ENCODE peak calls at places on chromosomes 4 and X, in nine cellular contexts. O, K, U, F, D, T, P, E and X are unnamed samples.

GRCh38 chr4:86775061-86775460 is 74.1 kb downstream of the SLC10A6 start:
- DNase-seq in O (no peak), K (no peak), U (peak; percentile 22), F (no peak), D (no peak), T (no peak), P (no peak), E (no peak), X (no peak)

GRCh38 chr4:71771613-71772012 is 12.3 kb downstream of the GC start:
- DNase-seq in O (no peak), K (no peak), U (no peak), F (no peak), D (no peak), T (no peak), P (no peak), E (no peak), X (no peak)

GRCh38 chr4:104421576-104421975 is 73.1 kb downstream of the CXXC4 start:
- DNase-seq in O (no peak), K (no peak), U (no peak), F (no peak), D (no peak), T (no peak), P (no peak), E (no peak), X (no peak)

GRCh38 chr4:159395693-159396092 is 292.8 kb downstream of the RAPGEF2 start:
- DNase-seq in O (no peak), K (no peak), U (peak; percentile 15), F (no peak), D (peak; percentile 26), T (no peak), P (no peak), E (no peak), X (no peak)

GRCh38 chr4:20252656-20253271 is 1.1 kb downstream of the SLIT2 start:
- DNase-seq in O (no peak), K (peak; percentile 23), U (peak; percentile 43), F (peak; percentile 32), D (no peak), T (peak; percentile 23), P (peak; percentile 46), E (peak; percentile 37), X (peak; percentile 22)

GRCh38 chrX:107551546-107551945 is 76.8 kb upstream of the PRPS1 start:
- DNase-seq in O (no peak), K (no peak), U (no peak), F (no peak), D (no peak), T (no peak), P (peak; percentile 87), E (no peak), X (peak; percentile 11)

GRCh38 chr4:82833696-82834313 is 35.2 kb upstream of the SCD5 start:
- DNase-seq in O (no peak), K (no peak), U (peak; percentile 76), F (no peak), D (peak; percentile 84), T (peak; percentile 41), P (no peak), E (no peak), X (no peak)

GRCh38 chr4:73213917-73214663 is 44.5 kb downstream of the ANKRD17 start:
- DNase-seq in O (no peak), K (no peak), U (peak; percentile 19), F (no peak), D (peak; percentile 39), T (no peak), P (no peak), E (no peak), X (no peak)

GRCh38 chrX:47483310-47484268 is 567 bp upstream of the ZNF41 start:
- DNase-seq in O (no peak), K (peak; percentile 12), U (peak; percentile 31), F (peak; percentile 49), D (no peak), T (no peak), P (peak; percentile 17), E (no peak), X (peak; percentile 14)

GRCh38 chrX:110125435-110125834 is 122.5 kb downstream of the TMEM164 start:
- DNase-seq in O (no peak), K (peak; percentile 9), U (no peak), F (no peak), D (no peak), T (no peak), P (peak; percentile 44), E (no peak), X (no peak)

GRCh38 chrX:44260609-44261008 is 82.9 kb downstream of the EFHC2 start:
- DNase-seq in O (no peak), K (no peak), U (no peak), F (no peak), D (no peak), T (no peak), P (no peak), E (no peak), X (no peak)

GRCh38 chrX:13647709-13648212 is 5.2 kb upstream of the TCEANC start:
- DNase-seq in O (peak; percentile 27), K (no peak), U (no peak), F (peak; percentile 66), D (no peak), T (peak; percentile 13), P (peak; percentile 18), E (peak; percentile 58), X (peak; percentile 34)

GRCh38 chrX:151031365-151031975 is 48.3 kb downstream of the HMGB3 start:
- DNase-seq in O (no peak), K (no peak), U (no peak), F (no peak), D (peak; percentile 50), T (no peak), P (no peak), E (no peak), X (no peak)

GRCh38 chr4:149161247-149161646 is 654.4 kb downstream of the IQCM start:
- DNase-seq in O (no peak), K (no peak), U (peak; percentile 94), F (no peak), D (peak; percentile 57), T (no peak), P (no peak), E (no peak), X (no peak)

GRCh38 chr4:48337726-48338125 is 3.6 kb upstream of the SLAIN2 start:
- DNase-seq in O (no peak), K (no peak), U (no peak), F (no peak), D (peak; percentile 98), T (no peak), P (no peak), E (no peak), X (no peak)

GRCh38 chr4:99708551-99708950 is 50.9 kb upstream of the C4orf54 start:
- DNase-seq in O (no peak), K (no peak), U (no peak), F (no peak), D (peak; percentile 38), T (no peak), P (no peak), E (no peak), X (no peak)

GRCh38 chr4:150010525-150011126 is 67.6 kb upstream of the DCLK2 start:
- DNase-seq in O (no peak), K (peak; percentile 37), U (peak; percentile 75), F (no peak), D (peak; percentile 61), T (peak; percentile 56), P (peak; percentile 59), E (peak; percentile 74), X (peak; percentile 66)

GRCh38 chrX:97367149-97367548 is 483.4 kb downstream of the RPA4 start:
- DNase-seq in O (no peak), K (no peak), U (peak; percentile 63), F (no peak), D (peak; percentile 1), T (no peak), P (no peak), E (no peak), X (no peak)

GRCh38 chrX:147957291-147957690 is 23.8 kb upstream of the FMR1NB start:
- DNase-seq in O (no peak), K (no peak), U (no peak), F (no peak), D (peak; percentile 52), T (no peak), P (no peak), E (no peak), X (no peak)

GRCh38 chrX:56113785-56114436 is 118.2 kb upstream of the KLF8 start:
- DNase-seq in O (no peak), K (no peak), U (no peak), F (no peak), D (peak; percentile 19), T (no peak), P (no peak), E (no peak), X (no peak)

GRCh38 chr4:23161787-23162186 is 469.1 kb downstream of the GBA3 start:
- DNase-seq in O (no peak), K (no peak), U (no peak), F (no peak), D (no peak), T (no peak), P (no peak), E (no peak), X (no peak)

GRCh38 chr4:183443609-183444148 is 757 bp upstream of the CDKN2AIP start:
- DNase-seq in O (peak; percentile 24), K (peak; percentile 63), U (peak; percentile 61), F (no peak), D (peak; percentile 36), T (peak; percentile 35), P (no peak), E (no peak), X (peak; percentile 67)

GRCh38 chr4:21452931-21453330 is 495.6 kb downstream of the KCNIP4 start:
- DNase-seq in O (no peak), K (no peak), U (no peak), F (no peak), D (peak; percentile 20), T (no peak), P (no peak), E (no peak), X (no peak)

GRCh38 chr4:88938138-88938537 is 118.8 kb downstream of the FAM13A start:
- DNase-seq in O (no peak), K (no peak), U (peak; percentile 94), F (no peak), D (peak; percentile 99), T (no peak), P (peak; percentile 40), E (no peak), X (no peak)

GRCh38 chr4:25212822-25213221 is 21.0 kb upstream of the PI4K2B start:
- DNase-seq in O (no peak), K (no peak), U (no peak), F (no peak), D (no peak), T (no peak), P (no peak), E (no peak), X (no peak)

GRCh38 chr4:139617702-139618490 is 47.7 kb upstream of the MGST2 start:
- DNase-seq in O (no peak), K (no peak), U (no peak), F (no peak), D (no peak), T (no peak), P (no peak), E (no peak), X (peak; percentile 3)

GRCh38 chr4:5734841-5735240 is 23.8 kb downstream of the EVC start:
- DNase-seq in O (no peak), K (no peak), U (no peak), F (peak; percentile 69), D (no peak), T (no peak), P (no peak), E (no peak), X (no peak)

GRCh38 chr4:110287130-110287529 is 88.7 kb upstream of the ELOVL6 start:
- DNase-seq in O (no peak), K (no peak), U (peak; percentile 64), F (no peak), D (peak; percentile 96), T (no peak), P (no peak), E (no peak), X (no peak)

GRCh38 chrX:66622209-66622608 is 16.7 kb downstream of the EDA2R start:
- DNase-seq in O (no peak), K (no peak), U (peak; percentile 60), F (no peak), D (no peak), T (no peak), P (no peak), E (no peak), X (no peak)